ENCODE peak calls at places on chromosome 1, in seven cellular contexts. One of them, this sample, is unnamed.

GRCh38 chr1:46749403-46749802 is 30.5 kb upstream of the EFCAB14 start:
- DNase-seq in IMR-90: no peak
- DNase-seq in H1: no peak
- DNase-seq in GM12878: no peak
- DNase-seq in K562: no peak
- DNase-seq in SK-N-SH: no peak
- DNase-seq in HepG2: no peak
- DNase-seq in this sample: no peak

GRCh38 chr1:30773722-30774121 is 16.1 kb upstream of the LAPTM5 start:
- DNase-seq in IMR-90: no peak
- DNase-seq in H1: no peak
- DNase-seq in GM12878: no peak
- DNase-seq in K562: no peak
- DNase-seq in SK-N-SH: no peak
- DNase-seq in HepG2: no peak
- DNase-seq in this sample: no peak

GRCh38 chr1:199287632-199288031 is 648.8 kb downstream of the PTPRC start:
- DNase-seq in IMR-90: peak
- DNase-seq in H1: no peak
- DNase-seq in GM12878: no peak
- DNase-seq in K562: no peak
- DNase-seq in SK-N-SH: no peak
- DNase-seq in HepG2: no peak
- DNase-seq in this sample: no peak

GRCh38 chr1:10670190-10670589 is 126.3 kb downstream of the CASZ1 start:
- DNase-seq in IMR-90: no peak
- DNase-seq in H1: no peak
- DNase-seq in GM12878: no peak
- DNase-seq in K562: no peak
- DNase-seq in SK-N-SH: no peak
- DNase-seq in HepG2: no peak
- DNase-seq in this sample: no peak

GRCh38 chr1:161763522-161764098 is 2.5 kb upstream of the ATF6 start:
- DNase-seq in IMR-90: no peak
- DNase-seq in H1: no peak
- DNase-seq in GM12878: no peak
- DNase-seq in K562: peak
- DNase-seq in SK-N-SH: peak
- DNase-seq in HepG2: peak
- DNase-seq in this sample: peak

GRCh38 chr1:35725591-35725990 is 6.9 kb upstream of the C1orf216 start:
- DNase-seq in IMR-90: peak
- DNase-seq in H1: no peak
- DNase-seq in GM12878: no peak
- DNase-seq in K562: no peak
- DNase-seq in SK-N-SH: no peak
- DNase-seq in HepG2: no peak
- DNase-seq in this sample: no peak

GRCh38 chr1:77976433-77977076 is 2.3 kb downstream of the FUBP1 start:
- DNase-seq in IMR-90: no peak
- DNase-seq in H1: no peak
- DNase-seq in GM12878: no peak
- DNase-seq in K562: no peak
- DNase-seq in SK-N-SH: no peak
- DNase-seq in HepG2: no peak
- DNase-seq in this sample: no peak

GRCh38 chr1:33143181-33143580 is 38.7 kb downstream of the TRIM62 start:
- DNase-seq in IMR-90: peak
- DNase-seq in H1: no peak
- DNase-seq in GM12878: no peak
- DNase-seq in K562: no peak
- DNase-seq in SK-N-SH: no peak
- DNase-seq in HepG2: no peak
- DNase-seq in this sample: no peak

GRCh38 chr1:224054611-224055010 is 59.3 kb upstream of the FBXO28 start:
- DNase-seq in IMR-90: peak
- DNase-seq in H1: no peak
- DNase-seq in GM12878: no peak
- DNase-seq in K562: no peak
- DNase-seq in SK-N-SH: no peak
- DNase-seq in HepG2: no peak
- DNase-seq in this sample: no peak

GRCh38 chr1:3906672-3907020 is 6.6 kb upstream of the C1orf174 start:
- DNase-seq in IMR-90: no peak
- DNase-seq in H1: no peak
- DNase-seq in GM12878: no peak
- DNase-seq in K562: no peak
- DNase-seq in SK-N-SH: no peak
- DNase-seq in HepG2: no peak
- DNase-seq in this sample: no peak

GRCh38 chr1:84632975-84633427 is 57.3 kb downstream of the SSX2IP start:
- DNase-seq in IMR-90: peak
- DNase-seq in H1: no peak
- DNase-seq in GM12878: no peak
- DNase-seq in K562: no peak
- DNase-seq in SK-N-SH: no peak
- DNase-seq in HepG2: no peak
- DNase-seq in this sample: peak

GRCh38 chr1:45266151-45266801 is 59.9 kb upstream of the ZSWIM5 start:
- DNase-seq in IMR-90: peak
- DNase-seq in H1: no peak
- DNase-seq in GM12878: no peak
- DNase-seq in K562: peak
- DNase-seq in SK-N-SH: no peak
- DNase-seq in HepG2: peak
- DNase-seq in this sample: no peak

GRCh38 chr1:19164274-19165015 is 45.6 kb downstream of the UBR4 start:
- DNase-seq in IMR-90: no peak
- DNase-seq in H1: no peak
- DNase-seq in GM12878: no peak
- DNase-seq in K562: no peak
- DNase-seq in SK-N-SH: no peak
- DNase-seq in HepG2: no peak
- DNase-seq in this sample: no peak

GRCh38 chr1:201551877-201552731 is 13.2 kb downstream of the NAV1 start:
- DNase-seq in IMR-90: peak
- DNase-seq in H1: no peak
- DNase-seq in GM12878: no peak
- DNase-seq in K562: no peak
- DNase-seq in SK-N-SH: no peak
- DNase-seq in HepG2: no peak
- DNase-seq in this sample: peak

GRCh38 chr1:3219005-3219724 is 150.2 kb downstream of the PRDM16 start:
- DNase-seq in IMR-90: no peak
- DNase-seq in H1: no peak
- DNase-seq in GM12878: no peak
- DNase-seq in K562: no peak
- DNase-seq in SK-N-SH: peak
- DNase-seq in HepG2: peak
- DNase-seq in this sample: peak

GRCh38 chr1:171841050-171841910 is at the start of gene DNM3:
- DNase-seq in IMR-90: peak
- DNase-seq in H1: peak
- DNase-seq in GM12878: no peak
- DNase-seq in K562: peak
- DNase-seq in SK-N-SH: peak
- DNase-seq in HepG2: no peak
- DNase-seq in this sample: peak

GRCh38 chr1:7558041-7558461 is 213.0 kb upstream of the VAMP3 start:
- DNase-seq in IMR-90: no peak
- DNase-seq in H1: no peak
- DNase-seq in GM12878: no peak
- DNase-seq in K562: no peak
- DNase-seq in SK-N-SH: peak
- DNase-seq in HepG2: no peak
- DNase-seq in this sample: no peak

GRCh38 chr1:109984456-109985250 is at the start of gene AHCYL1:
- DNase-seq in IMR-90: peak
- DNase-seq in H1: peak
- DNase-seq in GM12878: peak
- DNase-seq in K562: peak
- DNase-seq in SK-N-SH: peak
- DNase-seq in HepG2: peak
- DNase-seq in this sample: peak

GRCh38 chr1:109983380-109984189 is 980 bp upstream of the AHCYL1 start:
- DNase-seq in IMR-90: no peak
- DNase-seq in H1: no peak
- DNase-seq in GM12878: no peak
- DNase-seq in K562: no peak
- DNase-seq in SK-N-SH: no peak
- DNase-seq in HepG2: no peak
- DNase-seq in this sample: no peak

GRCh38 chr1:109985251-109986053 is 887 bp downstream of the AHCYL1 start:
- DNase-seq in IMR-90: no peak
- DNase-seq in H1: no peak
- DNase-seq in GM12878: no peak
- DNase-seq in K562: no peak
- DNase-seq in SK-N-SH: no peak
- DNase-seq in HepG2: no peak
- DNase-seq in this sample: no peak

GRCh38 chr1:109986054-109986444 is 1.5 kb downstream of the AHCYL1 start:
- DNase-seq in IMR-90: no peak
- DNase-seq in H1: no peak
- DNase-seq in GM12878: no peak
- DNase-seq in K562: no peak
- DNase-seq in SK-N-SH: no peak
- DNase-seq in HepG2: no peak
- DNase-seq in this sample: no peak

DNA sequence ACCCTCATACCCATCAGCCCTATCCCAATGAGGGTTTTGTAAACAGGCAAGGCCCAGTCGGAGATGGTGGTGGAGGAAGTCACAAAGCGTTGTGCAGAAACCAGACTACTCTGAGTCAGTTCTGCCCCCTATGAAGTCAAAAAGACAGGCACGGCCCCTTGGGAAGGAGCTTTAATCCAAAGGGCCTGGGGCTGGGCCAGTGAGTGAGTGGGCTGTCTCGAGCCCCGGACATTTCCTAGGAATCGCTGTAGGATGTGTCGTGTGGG is 442 bp upstream of the AHCYL1 start:
- DNase-seq in IMR-90: peak
- DNase-seq in H1: no peak
- DNase-seq in GM12878: no peak
- DNase-seq in K562: no peak
- DNase-seq in SK-N-SH: no peak
- DNase-seq in HepG2: no peak
- DNase-seq in this sample: peak
- TF ChIP-seq USF2 in IMR-90: no peak
- TF ChIP-seq USF2 in H1: no peak
- TF ChIP-seq USF2 in GM12878: no peak
- TF ChIP-seq USF2 in K562: no peak
- TF ChIP-seq USF2 in SK-N-SH: no peak
- TF ChIP-seq USF2 in HepG2: no peak
- TF ChIP-seq USF2 in this sample: no peak

GRCh38 chr1:104593418-104594187 is 843.9 kb downstream of the AMY1C start:
- DNase-seq in IMR-90: no peak
- DNase-seq in H1: no peak
- DNase-seq in GM12878: no peak
- DNase-seq in K562: no peak
- DNase-seq in SK-N-SH: no peak
- DNase-seq in HepG2: no peak
- DNase-seq in this sample: no peak

GRCh38 chr1:104592926-104593325 is 843.2 kb downstream of the AMY1C start:
- DNase-seq in IMR-90: no peak
- DNase-seq in H1: no peak
- DNase-seq in GM12878: no peak
- DNase-seq in K562: no peak
- DNase-seq in SK-N-SH: no peak
- DNase-seq in HepG2: no peak
- DNase-seq in this sample: no peak
- H3K4me2 ChIP-seq in IMR-90: no peak
- H3K4me2 ChIP-seq in H1: no peak
- H3K4me2 ChIP-seq in GM12878: no peak
- H3K4me2 ChIP-seq in K562: no peak
- H3K4me2 ChIP-seq in SK-N-SH: no peak
- H3K4me2 ChIP-seq in HepG2: no peak
- H3K4me2 ChIP-seq in this sample: no peak

DNA sequence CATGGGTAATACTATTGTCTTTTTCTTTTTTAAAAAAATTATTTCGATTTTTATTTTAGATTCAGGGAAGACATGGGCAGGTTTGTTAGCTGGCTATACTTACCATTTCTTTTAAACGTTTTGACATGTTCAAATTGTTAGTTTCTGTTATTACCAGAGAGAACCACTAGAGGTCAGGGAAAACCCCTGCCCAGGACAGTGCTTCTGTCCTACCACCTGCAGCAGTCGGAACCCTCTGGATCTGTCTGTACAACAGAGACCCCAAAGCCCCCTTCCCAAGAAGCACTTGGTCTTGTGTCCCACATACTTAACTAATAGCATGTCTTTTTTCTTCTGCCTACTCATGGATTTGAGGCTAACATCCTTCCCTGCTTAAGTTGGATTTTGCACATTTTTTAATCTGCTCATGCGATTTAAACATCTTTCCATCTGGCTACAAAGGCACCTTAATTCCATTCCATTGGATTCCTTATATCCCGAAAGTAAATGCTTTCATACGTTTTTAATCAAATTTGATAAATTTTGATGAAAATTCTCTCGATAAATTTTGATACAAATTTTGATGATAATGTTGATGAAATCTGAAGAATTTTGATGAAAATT is 10.0 kb upstream of the C1orf115 start:
- DNase-seq in IMR-90: peak
- DNase-seq in H1: no peak
- DNase-seq in GM12878: no peak
- DNase-seq in K562: peak
- DNase-seq in SK-N-SH: peak
- DNase-seq in HepG2: peak
- DNase-seq in this sample: peak
- TF ChIP-seq USF2 in IMR-90: no peak
- TF ChIP-seq USF2 in H1: no peak
- TF ChIP-seq USF2 in GM12878: no peak
- TF ChIP-seq USF2 in K562: no peak
- TF ChIP-seq USF2 in SK-N-SH: no peak
- TF ChIP-seq USF2 in HepG2: no peak
- TF ChIP-seq USF2 in this sample: no peak

GRCh38 chr1:226776066-226776465 is 37.0 kb upstream of the ITPKB start:
- DNase-seq in IMR-90: no peak
- DNase-seq in H1: no peak
- DNase-seq in GM12878: no peak
- DNase-seq in K562: no peak
- DNase-seq in SK-N-SH: no peak
- DNase-seq in HepG2: no peak
- DNase-seq in this sample: no peak

GRCh38 chr1:226779536-226779935 is 40.5 kb upstream of the ITPKB start:
- DNase-seq in IMR-90: no peak
- DNase-seq in H1: no peak
- DNase-seq in GM12878: no peak
- DNase-seq in K562: no peak
- DNase-seq in SK-N-SH: no peak
- DNase-seq in HepG2: no peak
- DNase-seq in this sample: no peak

GRCh38 chr1:226781937-226782609 is 43.0 kb upstream of the ITPKB start:
- DNase-seq in IMR-90: no peak
- DNase-seq in H1: no peak
- DNase-seq in GM12878: no peak
- DNase-seq in K562: no peak
- DNase-seq in SK-N-SH: no peak
- DNase-seq in HepG2: no peak
- DNase-seq in this sample: no peak

GRCh38 chr1:226776975-226777374 is 37.9 kb upstream of the ITPKB start:
- DNase-seq in IMR-90: no peak
- DNase-seq in H1: no peak
- DNase-seq in GM12878: no peak
- DNase-seq in K562: no peak
- DNase-seq in SK-N-SH: no peak
- DNase-seq in HepG2: no peak
- DNase-seq in this sample: no peak

GRCh38 chr1:226778657-226779058 is 39.6 kb upstream of the ITPKB start:
- DNase-seq in IMR-90: peak
- DNase-seq in H1: no peak
- DNase-seq in GM12878: no peak
- DNase-seq in K562: no peak
- DNase-seq in SK-N-SH: no peak
- DNase-seq in HepG2: no peak
- DNase-seq in this sample: no peak
- H3K4me2 ChIP-seq in IMR-90: no peak
- H3K4me2 ChIP-seq in H1: no peak
- H3K4me2 ChIP-seq in GM12878: no peak
- H3K4me2 ChIP-seq in K562: no peak
- H3K4me2 ChIP-seq in SK-N-SH: no peak
- H3K4me2 ChIP-seq in HepG2: no peak
- H3K4me2 ChIP-seq in this sample: no peak